ENCODE peak calls at places on chromosomes 4 and X, in seven cellular contexts. Q is HepG2, C is SK-N-SH, H is GM12878, O is H1, B is HCT116, I is K562. F is an unnamed sample.

GRCh38 chrX:40878821-40879571 is 143.7 kb upstream of the MED14 start:
- DNase-seq in Q (no peak), C (no peak), H (no peak), O (no peak), B (no peak), I (no peak), F (no peak)

GRCh38 chr4:16663722-16664121 is 234.7 kb downstream of the LDB2 start:
- DNase-seq in Q (no peak), C (no peak), H (no peak), O (no peak), B (no peak), I (no peak), F (no peak)

GRCh38 chr4:56637154-56637553 is 43.9 kb downstream of the HOPX start:
- DNase-seq in Q (no peak), C (no peak), H (no peak), O (no peak), B (no peak), I (no peak), F (no peak)

GRCh38 chr4:48047421-48047844 is 30.9 kb downstream of the NIPAL1 start:
- DNase-seq in Q (no peak), C (no peak), H (peak), O (no peak), B (no peak), I (no peak), F (no peak)

GRCh38 chr4:188992706-188993105 is 853.5 kb downstream of the TRIML1 start:
- DNase-seq in Q (no peak), C (no peak), H (no peak), O (no peak), B (no peak), I (no peak), F (no peak)

GRCh38 chr4:76607266-76607799 is 172.3 kb downstream of the SHROOM3 start:
- DNase-seq in Q (no peak), C (no peak), H (peak), O (no peak), B (no peak), I (no peak), F (peak)

GRCh38 chr4:53818112-53818511 is 226.8 kb upstream of the LNX1 start:
- DNase-seq in Q (no peak), C (no peak), H (no peak), O (no peak), B (no peak), I (no peak), F (no peak)

GRCh38 chrX:63128509-63128908 is 222.6 kb downstream of the SPIN4 start:
- DNase-seq in Q (peak), C (peak), H (peak), O (peak), B (peak), I (no peak), F (peak)

GRCh38 chr4:2788101-2788500 is 4.8 kb upstream of the SH3BP2 start:
- DNase-seq in Q (no peak), C (no peak), H (no peak), O (no peak), B (no peak), I (no peak), F (no peak)

GRCh38 chrX:13151806-13152510 is 107.5 kb upstream of the FAM9C start:
- DNase-seq in Q (no peak), C (no peak), H (no peak), O (no peak), B (no peak), I (no peak), F (no peak)

GRCh38 chrX:140767646-140768045 is 58.1 kb downstream of the LINC00632 start:
- DNase-seq in Q (no peak), C (no peak), H (no peak), O (no peak), B (no peak), I (no peak), F (no peak)

GRCh38 chr4:31045724-31046318 is 325.7 kb downstream of the PCDH7 start:
- DNase-seq in Q (no peak), C (no peak), H (no peak), O (no peak), B (no peak), I (no peak), F (no peak)

GRCh38 chr4:181194096-181194495 is 1049.1 kb upstream of the TENM3 start:
- DNase-seq in Q (no peak), C (no peak), H (no peak), O (no peak), B (no peak), I (no peak), F (no peak)

GRCh38 chrX:77899081-77899828 is at the start of gene COX7B:
- DNase-seq in Q (peak), C (peak), H (peak), O (peak), B (peak), I (peak), F (peak)
- TF ChIP-seq JUND in Q (no peak), C (no peak), H (no peak), O (no peak), B (no peak), I (peak), F (no peak)

GRCh38 chr4:128711361-128711760 is 98.1 kb upstream of the JADE1 start:
- DNase-seq in Q (no peak), C (peak), H (no peak), O (no peak), B (no peak), I (no peak), F (no peak)

GRCh38 chr4:128703948-128704347 is 105.6 kb upstream of the JADE1 start:
- DNase-seq in Q (no peak), C (no peak), H (no peak), O (no peak), B (no peak), I (no peak), F (no peak)

GRCh38 chr4:128709268-128709667 is 100.2 kb upstream of the JADE1 start:
- DNase-seq in Q (no peak), C (no peak), H (no peak), O (no peak), B (no peak), I (no peak), F (no peak)

DNA sequence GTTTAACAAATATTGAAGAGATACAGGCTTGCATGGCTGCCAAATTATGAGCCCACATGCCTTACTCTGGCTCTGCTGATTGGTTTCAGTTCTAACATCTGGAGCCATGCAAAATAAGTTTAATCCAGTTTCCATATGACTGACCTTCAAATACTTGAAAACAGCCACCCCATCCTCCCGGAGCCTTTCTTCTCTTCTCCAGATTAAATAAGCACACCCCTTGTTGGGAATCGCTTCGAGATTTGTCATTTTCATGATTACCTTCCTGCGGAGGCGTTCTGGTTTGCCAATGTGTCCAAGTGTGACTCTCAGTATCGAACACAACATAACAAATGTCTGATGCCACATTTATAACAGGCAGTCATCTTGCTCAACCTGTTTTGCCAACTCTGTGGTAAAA is 101.6 kb upstream of the JADE1 start:
- DNase-seq in Q (no peak), C (no peak), H (no peak), O (no peak), B (no peak), I (no peak), F (peak)
- TF ChIP-seq JUND in Q (no peak), C (no peak), H (no peak), O (no peak), B (no peak), I (no peak), F (no peak)

GRCh38 chrX:109714340-109714958 is 18.6 kb downstream of the ACSL4 start:
- DNase-seq in Q (no peak), C (no peak), H (no peak), O (no peak), B (peak), I (no peak), F (no peak)
- TF ChIP-seq JUND in Q (no peak), C (peak), H (no peak), O (no peak), B (peak), I (no peak), F (no peak)

DNA sequence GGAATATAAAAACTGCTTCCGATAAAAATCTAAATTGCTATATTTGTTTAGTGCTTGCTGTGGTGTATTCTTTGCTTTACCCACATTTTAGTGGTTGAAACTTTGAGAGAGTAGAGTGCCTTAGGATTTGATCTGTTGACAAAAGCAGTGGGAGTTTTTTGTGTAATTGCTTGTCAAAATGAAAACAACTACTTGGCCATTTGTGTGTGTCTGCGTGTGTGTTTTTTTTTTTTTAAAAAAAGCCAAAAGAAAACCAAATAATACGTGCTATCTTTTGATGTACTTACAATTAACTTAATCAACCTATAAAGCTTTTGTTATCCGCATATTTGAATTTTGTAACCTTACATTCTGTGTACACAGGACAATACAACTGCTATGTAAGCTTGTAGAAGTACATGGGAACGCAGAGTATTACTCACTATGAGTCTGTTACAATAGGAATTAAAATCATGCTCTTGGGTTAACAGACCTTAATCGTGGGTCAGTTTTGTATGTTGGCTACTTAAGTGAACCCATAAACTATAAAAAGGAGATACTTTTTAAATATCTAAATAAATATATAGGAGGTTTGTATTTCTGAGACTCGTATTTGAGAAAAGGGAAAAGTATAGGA is 353.5 kb downstream of the ARHGAP24 start:
- DNase-seq in Q (no peak), C (no peak), H (no peak), O (no peak), B (no peak), I (no peak), F (no peak)
- TF ChIP-seq JUND in Q (no peak), C (no peak), H (no peak), O (no peak), B (no peak), I (no peak), F (no peak)

F was measured in T47D.